ENCODE peak calls at places on chromosomes 6 and 20, in six cellular contexts. One of them, this sample, is unnamed.
A peak's percentile ranks its signal among the peaks of the same experiment; 100 is the strongest.

GRCh38 chr6:27562027-27562410 is 89.1 kb upstream of the ZNF184 start:
- DNase-seq in GM13977: no peak
- DNase-seq in NCI-H460: no peak
- DNase-seq in activated CD4-positive, alpha-beta T cell treated with anti-CD3 and anti-CD28 coated beads, Interleukin-2, amount 50 U/mL, for 1 hour: no peak
- DNase-seq in nucleus accumbens: no peak
- DNase-seq in anterior cingulate cortex: no peak
- DNase-seq in this sample: no peak

GRCh38 chr20:54090230-54091119 is 20.1 kb upstream of the BCAS1 start:
- DNase-seq in GM13977: no peak
- DNase-seq in NCI-H460: no peak
- DNase-seq in activated CD4-positive, alpha-beta T cell treated with anti-CD3 and anti-CD28 coated beads, Interleukin-2, amount 50 U/mL, for 1 hour: no peak
- DNase-seq in nucleus accumbens: no peak
- DNase-seq in anterior cingulate cortex: no peak
- DNase-seq in this sample: no peak

GRCh38 chr20:58971429-58971828 is 9.6 kb upstream of the NELFCD start:
- DNase-seq in GM13977: no peak
- DNase-seq in NCI-H460: no peak
- DNase-seq in activated CD4-positive, alpha-beta T cell treated with anti-CD3 and anti-CD28 coated beads, Interleukin-2, amount 50 U/mL, for 1 hour: no peak
- DNase-seq in nucleus accumbens: no peak
- DNase-seq in anterior cingulate cortex: no peak
- DNase-seq in this sample: no peak

GRCh38 chr6:87848616-87849015 is 146.6 kb upstream of the AKIRIN2 start:
- DNase-seq in GM13977: no peak
- DNase-seq in NCI-H460: no peak
- DNase-seq in activated CD4-positive, alpha-beta T cell treated with anti-CD3 and anti-CD28 coated beads, Interleukin-2, amount 50 U/mL, for 1 hour: no peak
- DNase-seq in nucleus accumbens: no peak
- DNase-seq in anterior cingulate cortex: no peak
- DNase-seq in this sample: no peak

GRCh38 chr6:56259682-56260081 is 12.3 kb upstream of the COL21A1 start:
- DNase-seq in GM13977: no peak
- DNase-seq in NCI-H460: no peak
- DNase-seq in activated CD4-positive, alpha-beta T cell treated with anti-CD3 and anti-CD28 coated beads, Interleukin-2, amount 50 U/mL, for 1 hour: no peak
- DNase-seq in nucleus accumbens: no peak
- DNase-seq in anterior cingulate cortex: no peak
- DNase-seq in this sample: peak; percentile 53

GRCh38 chr6:14799928-14800327 is 445.9 kb upstream of the JARID2 start:
- DNase-seq in GM13977: peak; percentile 43
- DNase-seq in NCI-H460: no peak
- DNase-seq in activated CD4-positive, alpha-beta T cell treated with anti-CD3 and anti-CD28 coated beads, Interleukin-2, amount 50 U/mL, for 1 hour: no peak
- DNase-seq in nucleus accumbens: peak; percentile 33
- DNase-seq in anterior cingulate cortex: no peak
- DNase-seq in this sample: peak; percentile 54

GRCh38 chr6:112245511-112246203 is 8.7 kb downstream of the LAMA4 start:
- DNase-seq in GM13977: no peak
- DNase-seq in NCI-H460: no peak
- DNase-seq in activated CD4-positive, alpha-beta T cell treated with anti-CD3 and anti-CD28 coated beads, Interleukin-2, amount 50 U/mL, for 1 hour: no peak
- DNase-seq in nucleus accumbens: no peak
- DNase-seq in anterior cingulate cortex: no peak
- DNase-seq in this sample: no peak

GRCh38 chr6:165999279-165999678 is 168.4 kb downstream of the TBXT start:
- DNase-seq in GM13977: no peak
- DNase-seq in NCI-H460: no peak
- DNase-seq in activated CD4-positive, alpha-beta T cell treated with anti-CD3 and anti-CD28 coated beads, Interleukin-2, amount 50 U/mL, for 1 hour: no peak
- DNase-seq in nucleus accumbens: no peak
- DNase-seq in anterior cingulate cortex: no peak
- DNase-seq in this sample: no peak

GRCh38 chr6:21599074-21599639 is 5.6 kb downstream of the SOX4 start:
- DNase-seq in GM13977: no peak
- DNase-seq in NCI-H460: no peak
- DNase-seq in activated CD4-positive, alpha-beta T cell treated with anti-CD3 and anti-CD28 coated beads, Interleukin-2, amount 50 U/mL, for 1 hour: no peak
- DNase-seq in nucleus accumbens: no peak
- DNase-seq in anterior cingulate cortex: no peak
- DNase-seq in this sample: no peak

GRCh38 chr6:215335-216034 is 76.8 kb upstream of the DUSP22 start:
- DNase-seq in GM13977: no peak
- DNase-seq in NCI-H460: no peak
- DNase-seq in activated CD4-positive, alpha-beta T cell treated with anti-CD3 and anti-CD28 coated beads, Interleukin-2, amount 50 U/mL, for 1 hour: peak; percentile 19
- DNase-seq in nucleus accumbens: no peak
- DNase-seq in anterior cingulate cortex: no peak
- DNase-seq in this sample: no peak